ENCODE peak calls at places on chromosome 6, in four cellular contexts. R is ovary, L is HCT116, F is heart left ventricle. W is an unnamed sample.

GRCh38 chr6:13615802-13616140 is 636 bp downstream of the NOL7 start:
- DNase-seq in F (peak; percentile 55), R (peak; percentile 71), L (no peak), W (peak; percentile 88)

GRCh38 chr6:133132092-133132491 is 109.1 kb upstream of the EYA4 start:
- DNase-seq in R (no peak), L (no peak), F (no peak), W (no peak)

GRCh38 chr6:83633149-83633548 is 75.8 kb downstream of the SNAP91 start:
- DNase-seq in L (no peak), F (no peak), R (no peak), W (no peak)

GRCh38 chr6:54717849-54718455 is 128.6 kb upstream of the FAM83B start:
- DNase-seq in F (no peak), R (no peak), L (peak; percentile 63), W (no peak)

GRCh38 chr6:134948142-134948541 is 1.8 kb downstream of the ALDH8A1 start:
- DNase-seq in L (no peak), R (no peak), F (no peak), W (no peak)

GRCh38 chr6:106473807-106474206 is 113.3 kb downstream of the CRYBG1 start:
- DNase-seq in R (no peak), F (no peak), L (no peak), W (no peak)

GRCh38 chr6:144150673-144151009 is 324 bp downstream of the STX11 start:
- DNase-seq in L (peak; percentile 41), F (no peak), R (no peak), W (peak; percentile 85)

GRCh38 chr6:6915813-6916547 is 191.8 kb upstream of the RREB1 start:
- DNase-seq in F (no peak), L (no peak), R (peak; percentile 76), W (no peak)

DNA sequence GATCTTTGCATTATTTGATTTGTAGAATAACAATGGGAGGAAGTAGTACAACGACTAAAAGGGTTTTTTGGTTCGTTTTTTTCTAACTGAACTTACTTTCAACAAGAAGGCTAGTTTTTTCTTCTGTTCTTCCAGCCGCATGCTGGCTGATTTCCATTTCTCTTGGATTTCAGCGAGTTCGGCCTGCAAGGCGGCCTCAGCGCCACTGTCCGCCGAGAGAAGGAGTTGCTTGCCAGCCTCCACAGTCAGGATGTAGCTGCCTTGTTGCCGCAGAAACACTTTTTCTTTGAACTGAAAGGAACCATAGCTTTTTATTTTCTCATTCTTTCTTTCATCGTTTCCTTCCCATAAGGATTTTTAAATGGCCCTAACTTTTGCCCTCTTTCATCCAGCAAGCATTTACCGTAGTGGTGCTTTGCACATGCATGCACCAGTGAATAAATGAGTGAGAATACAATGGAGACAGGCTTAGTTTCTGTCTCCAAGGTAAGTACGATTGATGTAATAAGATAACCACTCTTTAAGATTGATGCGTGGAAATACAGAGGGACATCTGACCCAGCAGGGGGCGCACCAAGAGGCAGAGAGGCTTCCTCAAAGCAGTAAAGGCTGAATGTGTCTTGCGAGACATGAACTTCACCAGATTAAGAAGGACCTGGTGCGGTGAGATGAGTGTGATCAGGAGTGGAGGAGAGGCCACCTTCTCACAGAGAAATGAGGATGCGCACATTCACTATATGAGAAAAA is 398.8 kb downstream of the ESR1 start:
- DNase-seq in F (no peak), L (peak; percentile 13), R (no peak), W (no peak)
- TF ChIP-seq CTCF in F (peak; percentile 39), L (peak; percentile 69), R (no peak), W (peak; percentile 42)

GRCh38 chr6:41938590-41938989 is 3.0 kb downstream of the CCND3 start:
- DNase-seq in L (no peak), R (no peak), F (no peak), W (no peak)

GRCh38 chr6:41939091-41939847 is 2.3 kb downstream of the CCND3 start:
- DNase-seq in F (peak; percentile 60), R (peak; percentile 66), L (no peak), W (peak; percentile 88)

GRCh38 chr6:41940759-41941279 is 789 bp downstream of the CCND3 start:
- DNase-seq in L (no peak), R (peak; percentile 74), F (peak; percentile 75), W (peak; percentile 89)

GRCh38 chr6:41941280-41942044 is at the start of gene CCND3:
- DNase-seq in R (peak; percentile 93), F (peak; percentile 95), L (peak; percentile 68), W (peak; percentile 98)

GRCh38 chr6:41939848-41940758 is 1.5 kb downstream of the CCND3 start:
- DNase-seq in L (no peak), R (no peak), F (peak; percentile 43), W (peak; percentile 80)
- TF ChIP-seq POLR2A in L (no peak), R (no peak), F (no peak), W (no peak)

GRCh38 chr6:122153530-122153929 is 245.9 kb upstream of the HSF2 start:
- DNase-seq in R (no peak), L (no peak), F (no peak), W (no peak)
- H3K27ac ChIP-seq in R (no peak overlapping the region), L (no peak overlapping the region), F (peak overlapping the region; percentile 60), W (no peak overlapping the region)

GRCh38 chr6:31356946-31357466 is at the start of gene HLA-B:
- DNase-seq in L (peak; percentile 47), F (peak; percentile 90), R (peak; percentile 82), W (peak; percentile 92)

GRCh38 chr6:31355540-31355988 is 1.4 kb downstream of the HLA-B start:
- DNase-seq in F (no peak), L (no peak), R (no peak), W (no peak)

GRCh38 chr6:31354788-31355539 is 2.0 kb downstream of the HLA-B start:
- DNase-seq in L (no peak), R (no peak), F (no peak), W (peak; percentile 71)

GRCh38 chr6:31358302-31358701 is 1.3 kb upstream of the HLA-B start:
- DNase-seq in L (no peak), F (no peak), R (no peak), W (no peak)

GRCh38 chr6:31356216-31356945 is 598 bp downstream of the HLA-B start:
- DNase-seq in R (peak; percentile 64), L (no peak), F (peak; percentile 43), W (peak; percentile 90)
- TF ChIP-seq CTCF in R (no peak), L (no peak), F (no peak), W (no peak)

DNA sequence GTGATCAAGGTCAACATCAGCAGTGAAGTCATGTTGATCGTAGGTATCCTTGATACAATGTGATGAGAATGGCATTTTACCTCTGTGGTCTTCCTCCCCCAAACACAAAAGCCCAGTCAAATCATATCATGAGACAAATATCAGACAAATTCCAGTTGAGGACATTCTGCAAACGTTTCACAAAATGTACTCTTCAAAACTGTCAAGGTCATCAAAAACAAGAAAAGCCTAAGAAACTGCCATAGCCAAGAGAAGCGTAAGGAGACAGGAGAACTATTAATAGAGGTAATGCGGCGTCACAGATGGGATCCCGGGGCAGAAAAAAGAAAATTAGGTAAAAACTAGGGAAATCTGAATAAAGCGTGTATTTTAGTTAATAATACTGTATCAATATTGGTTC is 7.4 kb upstream of the CDYL start:
- DNase-seq in R (no peak), L (no peak), F (no peak), W (no peak)
- TF ChIP-seq POLR2A in R (no peak), L (no peak), F (no peak), W (no peak)

GRCh38 chr6:85462673-85463072 is 12.8 kb downstream of the NT5E start:
- DNase-seq in R (no peak), L (no peak), F (no peak), W (no peak)

GRCh38 chr6:85463621-85464259 is 13.9 kb downstream of the NT5E start:
- DNase-seq in F (no peak), R (no peak), L (no peak), W (no peak)

GRCh38 chr6:85465762-85466161 is 15.9 kb downstream of the NT5E start:
- DNase-seq in F (no peak), R (no peak), L (no peak), W (no peak)

GRCh38 chr6:85464722-85465150 is 14.9 kb downstream of the NT5E start:
- DNase-seq in F (no peak), R (no peak), L (peak; percentile 97), W (no peak)

GRCh38 chr6:85464260-85464644 is 14.4 kb downstream of the NT5E start:
- DNase-seq in L (peak; percentile 97), F (no peak), R (no peak), W (no peak)
- H3K27ac ChIP-seq in L (peak overlapping the region; percentile 80), F (peak overlapping the region; percentile 7), R (no peak overlapping the region), W (peak overlapping the region; percentile 32)

GRCh38 chr6:79231101-79231500 is 3.4 kb downstream of the HMGN3 start:
- DNase-seq in R (no peak), F (no peak), L (no peak), W (no peak)

GRCh38 chr6:79230149-79230548 is 4.3 kb downstream of the HMGN3 start:
- DNase-seq in L (no peak), R (no peak), F (no peak), W (no peak)

GRCh38 chr6:79232696-79233462 is 1.6 kb downstream of the HMGN3 start:
- DNase-seq in F (no peak), L (no peak), R (no peak), W (no peak)

GRCh38 chr6:79233611-79234149 is 802 bp downstream of the HMGN3 start:
- DNase-seq in R (peak; percentile 86), F (peak; percentile 96), L (peak; percentile 77), W (peak; percentile 95)

GRCh38 chr6:79234150-79235022 is at the start of gene HMGN3:
- DNase-seq in L (peak; percentile 87), R (peak; percentile 97), F (peak; percentile 98), W (peak; percentile 97)
- TF ChIP-seq CTCF in L (no peak), R (no peak), F (no peak), W (peak; percentile 17)

GRCh38 chr6:69895396-69895795 is 29.0 kb downstream of the COL19A1 start:
- DNase-seq in L (no peak), F (no peak), R (no peak), W (no peak)

GRCh38 chr6:69888842-69889590 is 22.7 kb downstream of the COL19A1 start:
- DNase-seq in L (no peak), R (no peak), F (no peak), W (no peak)

DNA sequence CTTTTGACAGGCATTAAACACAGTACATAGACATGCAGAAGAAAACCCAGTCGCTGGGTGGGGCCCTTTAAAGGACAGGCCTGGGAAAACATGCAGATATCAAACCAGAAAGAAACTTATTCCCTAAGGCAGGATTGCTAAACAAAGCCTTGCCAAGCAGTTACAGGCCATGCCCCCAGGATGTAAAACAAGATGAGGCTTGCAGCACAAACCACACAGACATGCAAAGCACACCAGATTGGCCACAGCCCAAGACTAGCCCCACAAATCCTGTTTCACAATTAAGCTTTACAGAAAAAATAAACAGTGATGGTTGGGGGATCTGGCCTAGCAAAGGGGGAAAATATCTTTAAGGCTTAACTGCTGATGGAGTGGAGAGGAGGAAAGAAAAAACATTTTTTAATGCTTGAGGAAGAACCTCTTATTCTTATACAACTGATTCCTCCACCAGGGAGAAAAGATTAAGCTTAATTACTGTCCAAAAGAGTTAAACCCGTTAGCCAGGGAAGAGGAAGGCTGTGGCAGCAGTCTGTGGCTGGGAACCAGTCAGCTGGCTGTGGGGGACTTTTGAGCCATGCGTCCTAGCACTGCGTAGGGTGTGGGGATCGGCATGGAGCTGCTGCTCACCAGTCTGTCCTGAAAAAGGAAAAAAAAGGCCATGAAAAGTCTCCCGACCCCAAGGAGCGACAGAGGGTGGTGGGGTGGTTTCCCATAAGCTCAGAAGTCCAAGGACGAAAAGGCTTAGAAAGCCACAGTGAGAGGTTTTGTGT is 28.4 kb downstream of the COL19A1 start:
- DNase-seq in F (no peak), R (no peak), L (no peak), W (no peak)
- TF ChIP-seq POLR2A in F (no peak), R (no peak), L (no peak), W (no peak)

GRCh38 chr6:85674604-85675003 is 31.9 kb upstream of the SYNCRIP start:
- DNase-seq in F (no peak), L (no peak), R (no peak), W (no peak)
- H3K27ac ChIP-seq in F (no peak overlapping the region), L (peak overlapping the region; percentile 83), R (no peak overlapping the region), W (no peak overlapping the region)